ENCODE peak calls at places on chromosomes 6 and 20, in seven cellular contexts. I is islet precursor cell; A is ovary; J is nephron progenitor cell; N is T1000; R is NCI-H1694; M is activated gamma-delta T cell treated with anti-CD3 and anti-CD28 coated beads, Interleukin-2, amount 50 U/mL, for 16 hours. H is an unnamed sample.

GRCh38 chr6:34056301-34056700 is 89.6 kb downstream of the GRM4 start:
- DNase-seq in I (peak; percentile 91), A (peak; percentile 85), J (peak; percentile 79), N (no peak), R (no peak), M (no peak), H (no peak)

GRCh38 chr6:328184-328670 is 35.9 kb downstream of the DUSP22 start:
- DNase-seq in I (no peak), A (no peak), J (no peak), N (no peak), R (no peak), M (no peak), H (no peak)

GRCh38 chr20:26209171-26209941 is 512.7 kb upstream of the ZNF337 start:
- DNase-seq in I (peak; percentile 64), A (no peak), J (peak; percentile 52), N (no peak), R (no peak), M (no peak), H (no peak)

GRCh38 chr6:37916675-37917074 is 97.1 kb downstream of the ZFAND3 start:
- DNase-seq in I (no peak), A (no peak), J (no peak), N (no peak), R (no peak), M (no peak), H (no peak)

GRCh38 chr6:34657037-34657306 is 39.6 kb downstream of the ILRUN start:
- DNase-seq in I (no peak), A (no peak), J (no peak), N (no peak), R (no peak), M (no peak), H (peak; percentile 92)

GRCh38 chr20:51461306-51461705 is 81.2 kb downstream of the NFATC2 start:
- DNase-seq in I (no peak), A (peak; percentile 26), J (no peak), N (no peak), R (no peak), M (no peak), H (no peak)

GRCh38 chr6:39335780-39336541 is 13.5 kb upstream of the KCNK16 start:
- DNase-seq in I (peak; percentile 68), A (no peak), J (no peak), N (no peak), R (no peak), M (no peak), H (no peak)

GRCh38 chr20:5848711-5849505 is 98.7 kb downstream of the SHLD1 start:
- DNase-seq in I (no peak), A (no peak), J (no peak), N (no peak), R (peak; percentile 47), M (no peak), H (peak; percentile 97)

GRCh38 chr20:8043687-8044278 is 24.2 kb upstream of the TMX4 start:
- DNase-seq in I (no peak), A (no peak), J (peak; percentile 35), N (peak; percentile 15), R (peak; percentile 47), M (peak; percentile 14), H (peak; percentile 81)

GRCh38 chr20:25253606-25254275 is 5.9 kb downstream of the PYGB start:
- DNase-seq in I (no peak), A (no peak), J (no peak), N (no peak), R (no peak), M (no peak), H (no peak)

GRCh38 chr6:72728706-72729343 is 107.0 kb downstream of the KCNQ5 start:
- DNase-seq in I (no peak), A (no peak), J (no peak), N (no peak), R (no peak), M (no peak), H (no peak)

GRCh38 chr6:26175428-26176181 is 88.4 kb downstream of the HFE start:
- DNase-seq in I (peak; percentile 63), A (no peak), J (peak; percentile 41), N (no peak), R (peak; percentile 7), M (no peak), H (peak; percentile 65)

GRCh38 chr20:3390759-3391500 is 16.5 kb downstream of the DNAAF9 start:
- DNase-seq in I (no peak), A (no peak), J (no peak), N (no peak), R (no peak), M (no peak), H (peak; percentile 33)

GRCh38 chr6:3334579-3334978 is 75.8 kb downstream of the PSMG4 start:
- DNase-seq in I (no peak), A (peak; percentile 59), J (peak; percentile 30), N (no peak), R (no peak), M (no peak), H (no peak)

GRCh38 chr20:12941025-12941424 is 67.7 kb upstream of the SPTLC3 start:
- DNase-seq in I (no peak), A (no peak), J (no peak), N (no peak), R (no peak), M (no peak), H (no peak)

GRCh38 chr20:19492937-19493336 is 265.1 kb upstream of the RIN2 start:
- DNase-seq in I (no peak), A (no peak), J (peak; percentile 13), N (no peak), R (no peak), M (no peak), H (no peak)

GRCh38 chr6:14796974-14797762 is 448.7 kb upstream of the JARID2 start:
- DNase-seq in I (no peak), A (no peak), J (no peak), N (no peak), R (no peak), M (no peak), H (no peak)

GRCh38 chr20:50366270-50367103 is 143.7 kb upstream of the PTPN1 start:
- DNase-seq in I (no peak), A (peak; percentile 69), J (no peak), N (peak; percentile 26), R (peak; percentile 85), M (no peak), H (peak; percentile 12)

GRCh38 chr20:25706793-25707192 is 10.1 kb upstream of the ZNF337 start:
- DNase-seq in I (no peak), A (no peak), J (no peak), N (no peak), R (no peak), M (no peak), H (no peak)

GRCh38 chr6:134318396-134319281 is 727 bp upstream of the SGK1 start:
- DNase-seq in I (no peak), A (no peak), J (no peak), N (no peak), R (no peak), M (no peak), H (peak; percentile 56)

H was measured in G401.